ENCODE peak calls at places on chromosomes 6 and 20, in five cellular contexts. D, O, E, A and Q are unnamed samples.

GRCh38 chr6:156451726-156452125 is 325.5 kb upstream of the ARID1B start:
- DNase-seq in D (no peak), O (no peak), E (no peak), A (no peak), Q (no peak)

GRCh38 chr6:143059616-143060353 is 904 bp upstream of the AIG1 start:
- DNase-seq in D (peak), O (no peak), E (peak), A (no peak), Q (no peak)

GRCh38 chr20:6920991-6921613 is 153.6 kb downstream of the BMP2 start:
- DNase-seq in D (peak), O (no peak), E (no peak), A (no peak), Q (no peak)

GRCh38 chr6:113317870-113318269 is 539.3 kb upstream of the MARCKS start:
- DNase-seq in D (no peak), O (no peak), E (no peak), A (no peak), Q (no peak)

GRCh38 chr6:42790549-42791181 is 8.8 kb downstream of the BICRAL start:
- DNase-seq in D (no peak), O (no peak), E (no peak), A (no peak), Q (no peak)

GRCh38 chr20:43667341-43668132 is 623 bp downstream of the MYBL2 start:
- DNase-seq in D (no peak), O (no peak), E (no peak), A (peak), Q (peak)

GRCh38 chr6:73394577-73395354 is at the start of gene DDX43:
- DNase-seq in D (peak), O (no peak), E (no peak), A (no peak), Q (no peak)

GRCh38 chr20:23284009-23284408 is 66.6 kb upstream of the NXT1 start:
- DNase-seq in D (no peak), O (no peak), E (no peak), A (no peak), Q (no peak)

GRCh38 chr6:105587349-105588115 is 184.7 kb upstream of the PREP start:
- DNase-seq in D (no peak), O (no peak), E (no peak), A (no peak), Q (peak)

GRCh38 chr20:63560333-63560805 is 6.4 kb downstream of the FNDC11 start:
- DNase-seq in D (no peak), O (no peak), E (no peak), A (no peak), Q (no peak)

GRCh38 chr20:63129991-63130653 is 85.8 kb downstream of the YTHDF1 start:
- DNase-seq in D (no peak), O (no peak), E (no peak), A (no peak), Q (no peak)

GRCh38 chr6:39062014-39062740 is 13.6 kb downstream of the GLP1R start:
- DNase-seq in D (no peak), O (no peak), E (no peak), A (no peak), Q (no peak)

GRCh38 chr6:127100510-127101140 is 17.8 kb upstream of the RSPO3 start:
- DNase-seq in D (peak), O (no peak), E (peak), A (no peak), Q (peak)

GRCh38 chr6:159062564-159062945 is 17.8 kb upstream of the TAGAP start:
- DNase-seq in D (no peak), O (no peak), E (no peak), A (no peak), Q (no peak)

GRCh38 chr6:69866351-69867074 is at the start of gene COL19A1:
- DNase-seq in D (no peak), O (no peak), E (peak), A (no peak), Q (no peak)

GRCh38 chr20:23179766-23180403 is 93.8 kb upstream of the CD93 start:
- DNase-seq in D (no peak), O (no peak), E (no peak), A (no peak), Q (no peak)

GRCh38 chr6:122405417-122405816 is 6.0 kb downstream of the HSF2 start:
- DNase-seq in D (no peak), O (no peak), E (peak), A (no peak), Q (peak)

GRCh38 chr6:39937686-39938333 is 3.5 kb upstream of the MOCS1 start:
- DNase-seq in D (no peak), O (no peak), E (no peak), A (no peak), Q (no peak)

GRCh38 chr6:168087436-168088160 is 8.6 kb upstream of the FRMD1 start:
- DNase-seq in D (no peak), O (no peak), E (no peak), A (no peak), Q (no peak)

GRCh38 chr6:73566954-73567591 is 46.2 kb upstream of the EEF1A1 start:
- DNase-seq in D (peak), O (peak), E (peak), A (no peak), Q (peak)

GRCh38 chr6:1031671-1032070 is 280.2 kb upstream of the FOXQ1 start:
- DNase-seq in D (peak), O (no peak), E (no peak), A (no peak), Q (no peak)

GRCh38 chr6:151179321-151179720 is 60.4 kb upstream of the AKAP12 start:
- DNase-seq in D (peak), O (no peak), E (no peak), A (no peak), Q (no peak)

GRCh38 chr6:34182751-34183531 is 37.1 kb upstream of the GRM4 start:
- DNase-seq in D (no peak), O (peak), E (no peak), A (no peak), Q (no peak)

GRCh38 chr6:55601120-55601519 is 22.1 kb upstream of the HMGCLL1 start:
- DNase-seq in D (no peak), O (no peak), E (no peak), A (no peak), Q (no peak)

GRCh38 chr6:31568537-31568961 is 3.5 kb upstream of the LTA start:
- DNase-seq in D (no peak), O (no peak), E (no peak), A (no peak), Q (no peak)

GRCh38 chr20:48574383-48574782 is 253.4 kb downstream of the PREX1 start:
- DNase-seq in D (no peak), O (no peak), E (no peak), A (no peak), Q (peak)

GRCh38 chr6:153013438-153013837 is 10.9 kb upstream of the MTRF1L start:
- DNase-seq in D (no peak), O (no peak), E (no peak), A (no peak), Q (no peak)